ENCODE peak calls at places on chromosomes 4 and X, in six cellular contexts. G is CD4-positive, alpha-beta T cell; H is sigmoid colon; D is tibial artery; Y is uterus; Z is fibroblast of lung. O is an unnamed sample.

GRCh38 chrX:138026211-138026610 is 460.3 kb downstream of the ZIC3 start:
- DNase-seq in Z (peak; percentile 1), G (no peak), H (no peak), Y (no peak), D (no peak), O (no peak)

GRCh38 chr4:31235961-31236360 is 515.8 kb downstream of the PCDH7 start:
- DNase-seq in Y (no peak), Z (no peak), G (no peak), D (no peak), H (no peak), O (no peak)

GRCh38 chr4:5711479-5712184 is 631 bp downstream of the EVC start:
- DNase-seq in G (no peak), Z (peak; percentile 50), H (peak; percentile 77), Y (peak; percentile 30), D (no peak), O (no peak)

GRCh38 chrX:38220024-38220935 is at the start of gene SRPX:
- DNase-seq in H (peak; percentile 72), D (peak; percentile 73), Z (peak; percentile 67), Y (peak; percentile 15), G (no peak), O (no peak)

GRCh38 chr4:7108046-7108625 is 40.3 kb upstream of the GRPEL1 start:
- DNase-seq in D (no peak), G (no peak), Z (no peak), Y (no peak), H (no peak), O (no peak)

GRCh38 chr4:15006416-15007024 is 4.2 kb downstream of the CPEB2 start:
- DNase-seq in G (no peak), D (no peak), H (no peak), Y (no peak), Z (peak; percentile 60), O (peak; percentile 43)

GRCh38 chrX:122055450-122055849 is 1008.0 kb downstream of the GLUD2 start:
- DNase-seq in Y (no peak), Z (no peak), H (no peak), D (no peak), G (no peak), O (no peak)

GRCh38 chr4:128810331-128810870 is 901 bp downstream of the JADE1 start:
- DNase-seq in Z (peak; percentile 52), D (peak; percentile 70), G (no peak), H (peak; percentile 72), Y (peak; percentile 24), O (peak; percentile 50)

GRCh38 chrX:49276671-49277519 is 7.3 kb downstream of the PPP1R3F start:
- DNase-seq in D (no peak), H (peak; percentile 53), G (no peak), Y (no peak), Z (no peak), O (no peak)

GRCh38 chr4:108361886-108362285 is 193.2 kb upstream of the LEF1 start:
- DNase-seq in G (no peak), H (no peak), D (no peak), Y (no peak), Z (no peak), O (no peak)

GRCh38 chr4:2289311-2289954 is 27.5 kb upstream of the MXD4 start:
- DNase-seq in Z (no peak), Y (peak; percentile 11), D (no peak), H (peak; percentile 55), G (no peak), O (no peak)

GRCh38 chrX:148878371-148878770 is 378.0 kb downstream of the AFF2 start:
- DNase-seq in D (no peak), G (no peak), Z (peak; percentile 23), Y (no peak), H (no peak), O (no peak)

GRCh38 chr4:67684839-67685531 is 16.0 kb downstream of the UBA6 start:
- DNase-seq in Y (no peak), H (no peak), Z (no peak), G (no peak), D (no peak), O (no peak)

GRCh38 chrX:112786076-112786475 is 54.6 kb downstream of the AMOT start:
- DNase-seq in Y (no peak), D (no peak), G (no peak), Z (no peak), H (no peak), O (no peak)

GRCh38 chr4:7691061-7691460 is 248.6 kb downstream of the AFAP1 start:
- DNase-seq in D (no peak), G (no peak), Y (no peak), Z (no peak), H (no peak), O (no peak)

GRCh38 chrX:130805906-130806305 is 97.1 kb downstream of the ENOX2 start:
- DNase-seq in Z (no peak), Y (no peak), G (no peak), D (no peak), H (no peak), O (no peak)

GRCh38 chrX:56564182-56564885 is 907 bp downstream of the UBQLN2 start:
- DNase-seq in Y (no peak), G (no peak), D (peak; percentile 62), Z (peak; percentile 29), H (no peak), O (peak; percentile 13)

GRCh38 chr4:95546866-95547707 is 1.7 kb downstream of the UNC5C start:
- DNase-seq in Z (no peak), D (no peak), H (no peak), G (no peak), Y (no peak), O (no peak)

GRCh38 chrX:72569786-72570185 is 2.9 kb downstream of the HDAC8 start:
- DNase-seq in H (no peak), Y (no peak), G (no peak), Z (peak; percentile 61), D (no peak), O (no peak)

GRCh38 chrX:9938516-9938915 is 28.6 kb upstream of the CLDN34 start:
- DNase-seq in Y (no peak), G (no peak), D (no peak), H (no peak), Z (no peak), O (no peak)

GRCh38 chr4:69321153-69321729 is 41.0 kb downstream of the UGT2B28 start:
- DNase-seq in G (no peak), Z (no peak), H (no peak), D (no peak), Y (no peak), O (no peak)

GRCh38 chr4:183691006-183691405 is 31.9 kb downstream of the TRAPPC11 start:
- DNase-seq in D (no peak), Z (no peak), G (no peak), H (no peak), Y (no peak), O (no peak)

GRCh38 chr4:85228264-85228663 is 246.7 kb upstream of the ARHGAP24 start:
- DNase-seq in D (no peak), H (no peak), Y (no peak), Z (no peak), G (no peak), O (no peak)

GRCh38 chr4:6296026-6296425 is 26.4 kb downstream of the WFS1 start:
- DNase-seq in Y (no peak), G (no peak), Z (no peak), D (no peak), H (peak; percentile 57), O (no peak)

GRCh38 chrX:82141942-82142341 is 940.0 kb downstream of the SH3BGRL start:
- DNase-seq in Z (no peak), G (peak; percentile 0), D (no peak), H (no peak), Y (no peak), O (peak; percentile 13)

GRCh38 chrX:18210470-18210869 is 10.2 kb downstream of the BEND2 start:
- DNase-seq in Z (peak; percentile 53), Y (no peak), G (no peak), D (no peak), H (no peak), O (no peak)

GRCh38 chrX:120660638-120661037 is 30.8 kb upstream of the C1GALT1C1 start:
- DNase-seq in D (no peak), Y (no peak), H (no peak), G (no peak), Z (no peak), O (no peak)

DNA sequence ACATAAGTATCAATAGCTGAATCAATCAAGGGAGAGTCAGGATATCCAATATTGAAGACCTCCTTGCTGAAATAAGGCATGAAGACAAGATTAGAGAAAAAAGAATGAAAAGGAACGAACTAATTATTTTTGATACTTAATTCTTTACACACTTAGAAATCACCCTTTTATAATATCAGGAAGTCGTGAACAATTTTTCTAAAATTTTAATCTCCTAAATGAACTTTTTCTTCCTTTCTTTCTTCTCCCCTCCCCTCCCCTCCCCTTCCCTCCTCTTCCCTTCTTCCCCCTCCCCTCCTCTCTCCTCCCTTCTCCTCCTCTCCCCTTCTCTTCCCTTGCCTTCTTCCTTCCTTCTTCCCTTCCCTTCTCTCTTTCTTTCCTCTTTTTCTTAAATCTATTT is 872.1 kb upstream of the PCDH10 start:
- DNase-seq in Y (no peak), H (no peak), D (no peak), Z (no peak), G (no peak), O (no peak)
- H3K9me3 ChIP-seq in Y (no peaks in the 10 kb centered on the region), H (no peaks in the 10 kb centered on the region), D (no peaks in the 10 kb centered on the region), Z (no peaks in the 10 kb centered on the region), G (no peaks in the 10 kb centered on the region), O (no peaks in the 10 kb centered on the region)

DNA sequence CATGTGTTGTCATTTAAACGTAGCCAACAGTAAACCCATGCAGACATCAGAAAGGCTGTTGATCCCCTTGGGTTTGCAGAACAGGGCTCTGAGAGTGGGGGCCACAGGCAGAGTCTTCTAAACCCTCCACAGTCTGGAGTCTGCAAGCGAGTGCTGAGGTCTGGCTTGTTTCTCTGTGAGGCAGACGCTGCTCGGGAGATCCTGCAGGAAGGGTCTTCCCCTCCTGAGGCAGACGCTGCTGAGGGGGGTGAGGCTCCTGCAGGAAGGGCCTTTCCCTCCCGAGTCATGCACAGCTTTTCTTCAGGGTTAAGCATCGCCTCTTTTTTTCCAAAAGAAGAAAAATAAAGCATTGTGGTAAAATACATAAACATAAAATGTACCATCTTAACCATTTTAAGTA is 17.1 kb upstream of the PDE6B start:
- DNase-seq in Y (no peak), Z (no peak), G (no peak), H (no peak), D (no peak), O (no peak)
- H3K9me3 ChIP-seq in Y (no peaks in the 10 kb centered on the region), Z (no peaks in the 10 kb centered on the region), G (no peaks in the 10 kb centered on the region), H (no peaks in the 10 kb centered on the region), D (no peaks in the 10 kb centered on the region), O (no peaks in the 10 kb centered on the region)

DNA sequence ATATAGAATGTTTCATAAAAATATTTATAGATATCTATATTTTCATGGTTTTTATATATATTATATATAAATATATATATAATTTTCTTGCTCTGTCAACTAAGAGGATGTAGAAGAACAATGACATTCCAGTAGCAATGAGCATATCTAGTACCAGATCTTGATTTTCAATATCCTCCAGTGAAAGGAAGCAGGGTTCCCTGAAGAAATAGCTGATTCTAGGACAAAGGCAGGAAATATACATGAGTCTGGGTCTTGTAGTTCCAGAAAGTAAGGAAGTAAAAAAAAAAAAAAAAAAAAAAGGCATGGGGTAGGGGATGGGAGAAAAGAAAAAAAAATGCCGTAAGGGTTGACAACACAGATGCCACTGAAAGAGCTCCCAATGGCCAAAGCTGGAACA is 241.4 kb downstream of the RASL11B start:
- DNase-seq in H (no peak), G (no peak), D (no peak), Z (no peak), Y (no peak), O (no peak)
- H3K9me3 ChIP-seq in H (no peaks in the 10 kb centered on the region), G (peaks cover 4% of the 10 kb centered on the region), D (no peaks in the 10 kb centered on the region), Z (no peaks in the 10 kb centered on the region), Y (no peaks in the 10 kb centered on the region), O (no peaks in the 10 kb centered on the region)

DNA sequence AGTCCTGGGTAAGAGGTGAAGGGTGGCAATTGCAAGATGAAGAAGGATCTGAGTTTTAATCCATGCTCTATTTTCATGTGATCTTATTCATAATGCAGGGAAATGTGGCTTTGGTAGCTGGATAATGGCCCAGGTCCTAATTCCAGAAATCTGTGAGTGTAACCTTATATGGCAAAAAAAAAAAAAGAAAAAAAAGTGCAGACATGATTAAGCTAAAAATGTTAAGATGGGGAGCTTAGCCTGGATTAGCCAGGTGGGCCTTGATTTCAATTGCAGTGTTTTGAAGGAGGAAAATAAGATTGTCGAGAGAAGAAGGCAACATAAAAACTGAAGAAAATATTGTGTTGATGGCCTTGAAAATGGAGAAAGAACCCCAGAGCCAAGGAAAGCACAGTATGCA is 867.7 kb upstream of the HS3ST1 start:
- DNase-seq in D (no peak), G (no peak), Y (no peak), Z (no peak), H (no peak), O (no peak)
- H3K9me3 ChIP-seq in D (no peaks in the 10 kb centered on the region), G (no peaks in the 10 kb centered on the region), Y (no peaks in the 10 kb centered on the region), Z (no peaks in the 10 kb centered on the region), H (no peaks in the 10 kb centered on the region), O (no peaks in the 10 kb centered on the region)

O was measured in CD4-positive, CD25-positive, alpha-beta regulatory T cell.